ENCODE peak calls at places on chromosomes 12 and 14, in ten cellular contexts. H is AG20443, E is type B pancreatic cell, W is endodermal cell, Z is NCI-H1417, D is NCI-H2029 treated with DMSO at 0.1 percent for 48 hours, Y is Daoy, X is NCI-H345, U is iris pigment epithelial cell, G is right atrium auricular region. B is an unnamed sample.
A peak's percentile ranks its signal among the peaks of the same experiment; 100 is the strongest.

GRCh38 chr12:12357697-12358476 is 1.0 kb downstream of the BORCS5 start:
- DNase-seq in E (no peak), G (no peak), H (no peak), D (no peak), X (no peak), Y (no peak), U (peak; percentile 35), W (peak; percentile 42), Z (peak; percentile 87), B (no peak)

GRCh38 chr12:54571857-54572195 is 16.6 kb downstream of the PPP1R1A start:
- DNase-seq in Z (no peak), H (no peak), X (no peak), W (no peak), U (no peak), D (no peak), E (no peak), G (no peak), Y (no peak), B (no peak)

GRCh38 chr12:124947013-124947412 is 32.6 kb upstream of the UBC start:
- DNase-seq in H (no peak), X (no peak), W (no peak), E (no peak), D (no peak), G (no peak), Z (no peak), U (no peak), Y (no peak), B (no peak)

GRCh38 chr12:2309647-2310046 is 256.9 kb downstream of the CACNA1C start:
- DNase-seq in H (no peak), E (no peak), U (no peak), Z (no peak), Y (no peak), D (no peak), G (no peak), W (no peak), X (no peak), B (no peak)

GRCh38 chr14:76742961-76743360 is 18.3 kb upstream of the VASH1 start:
- DNase-seq in Y (peak; percentile 39), W (peak; percentile 70), G (no peak), E (no peak), Z (no peak), D (no peak), H (no peak), X (no peak), U (no peak), B (no peak)

GRCh38 chr14:100679707-100680438 is 46.8 kb upstream of the DLK1 start:
- DNase-seq in U (peak; percentile 92), G (no peak), Y (peak; percentile 93), Z (no peak), W (no peak), E (no peak), H (peak; percentile 93), X (no peak), D (no peak), B (peak; percentile 93)

GRCh38 chr12:7096006-7096903 is 4.0 kb upstream of the C1R start:
- DNase-seq in H (no peak), U (no peak), G (no peak), D (no peak), Z (no peak), Y (no peak), E (no peak), X (no peak), W (no peak), B (no peak)

GRCh38 chr12:50021071-50021470 is 4.2 kb downstream of the RACGAP1 start:
- DNase-seq in D (no peak), G (no peak), X (no peak), U (no peak), W (peak; percentile 33), Z (no peak), Y (no peak), H (no peak), E (no peak), B (no peak)

GRCh38 chr14:100688598-100689499 is 37.8 kb upstream of the DLK1 start:
- DNase-seq in G (no peak), U (peak; percentile 81), E (no peak), Y (peak; percentile 74), D (no peak), Z (no peak), H (peak; percentile 73), X (no peak), W (no peak), B (no peak)

GRCh38 chr14:93906341-93907329 is 20.5 kb upstream of the FAM181A start:
- DNase-seq in D (peak; percentile 3), U (peak; percentile 27), Z (peak; percentile 81), G (no peak), W (peak; percentile 93), X (peak; percentile 68), Y (peak; percentile 80), H (peak; percentile 80), E (no peak), B (no peak)

GRCh38 chr12:124172646-124173045 is 122.2 kb upstream of the RFLNA start:
- DNase-seq in Z (no peak), H (peak; percentile 45), Y (peak; percentile 86), D (no peak), E (no peak), G (no peak), X (no peak), U (peak; percentile 8), W (no peak), B (no peak)

GRCh38 chr14:103385994-103386491 is 828 bp downstream of the MARK3 start:
- DNase-seq in D (no peak), W (no peak), E (no peak), G (no peak), H (no peak), X (peak; percentile 21), Z (peak; percentile 69), U (peak; percentile 55), Y (peak; percentile 21), B (no peak)

GRCh38 chr12:93109794-93110203 is 180.7 kb upstream of the EEA1 start:
- DNase-seq in G (no peak), Y (no peak), D (no peak), Z (no peak), U (no peak), E (no peak), X (no peak), W (no peak), H (no peak), B (no peak)

GRCh38 chr14:97178781-97179180 is 381.6 kb downstream of the VRK1 start:
- DNase-seq in G (no peak), Y (peak; percentile 65), Z (no peak), H (no peak), U (no peak), D (no peak), X (no peak), E (no peak), W (no peak), B (no peak)

GRCh38 chr12:110004598-110004997 is 5.4 kb downstream of the ANKRD13A start:
- DNase-seq in E (no peak), Z (no peak), G (no peak), Y (no peak), U (no peak), W (no peak), D (no peak), H (no peak), X (no peak), B (no peak)

GRCh38 chr12:50620050-50620974 is 115.5 kb downstream of the DIP2B start:
- DNase-seq in Y (peak; percentile 91), U (peak; percentile 96), X (no peak), Z (peak; percentile 86), H (peak; percentile 91), G (no peak), E (no peak), D (peak; percentile 47), W (peak; percentile 68), B (no peak)

GRCh38 chr12:124169577-124169976 is 125.3 kb upstream of the RFLNA start:
- DNase-seq in W (no peak), E (no peak), U (no peak), X (no peak), G (no peak), Z (no peak), D (no peak), Y (no peak), H (no peak), B (no peak)

GRCh38 chr12:34388636-34389377 is 366.5 kb downstream of the ALG10 start:
- DNase-seq in E (no peak), Z (no peak), Y (no peak), W (no peak), H (no peak), G (no peak), U (no peak), D (no peak), X (no peak), B (no peak)

GRCh38 chr12:61993734-61994345 is 266.4 kb upstream of the USP15 start:
- DNase-seq in W (no peak), X (no peak), U (peak; percentile 23), Y (no peak), H (peak; percentile 26), Z (peak; percentile 83), G (no peak), E (no peak), D (peak; percentile 43), B (peak; percentile 4)

GRCh38 chr14:68952544-68953535 is 26.3 kb downstream of the ACTN1 start:
- DNase-seq in D (no peak), X (no peak), G (no peak), H (peak; percentile 58), U (peak; percentile 71), Z (no peak), E (no peak), Y (peak; percentile 86), W (no peak), B (peak; percentile 61)

GRCh38 chr12:12723681-12724420 is 6.7 kb downstream of the CDKN1B start:
- DNase-seq in W (peak; percentile 83), G (no peak), H (no peak), Z (peak; percentile 80), X (peak; percentile 31), D (no peak), Y (peak; percentile 39), E (no peak), U (no peak), B (no peak)

GRCh38 chr12:1595690-1596347 is 1.4 kb upstream of the FBXL14 start:
- DNase-seq in W (no peak), Z (no peak), H (no peak), D (no peak), X (no peak), U (no peak), Y (no peak), G (no peak), E (no peak), B (no peak)

GRCh38 chr14:72615511-72616121 is 278.3 kb downstream of the DPF3 start:
- DNase-seq in W (peak; percentile 40), D (no peak), G (no peak), U (peak; percentile 37), H (peak; percentile 29), Y (peak; percentile 83), Z (no peak), X (no peak), E (peak; percentile 64), B (no peak)

GRCh38 chr12:122081108-122081696 is 2.6 kb downstream of the MLXIP start:
- DNase-seq in H (peak; percentile 19), D (no peak), Z (no peak), W (no peak), U (peak; percentile 63), G (no peak), X (no peak), E (no peak), Y (peak; percentile 34), B (no peak)

GRCh38 chr12:60501124-60501729 is 905.4 kb downstream of the SLC16A7 start:
- DNase-seq in X (peak; percentile 24), E (no peak), U (peak; percentile 30), G (no peak), Z (peak; percentile 39), D (no peak), W (no peak), H (no peak), Y (no peak), B (peak; percentile 32)

GRCh38 chr12:117350140-117350539 is 11.3 kb downstream of the NOS1 start:
- DNase-seq in X (no peak), D (no peak), G (no peak), U (no peak), E (no peak), Y (no peak), H (no peak), W (no peak), Z (no peak), B (no peak)

GRCh38 chr14:33280646-33281045 is 342.0 kb downstream of the NPAS3 start:
- DNase-seq in E (no peak), X (no peak), D (no peak), H (peak; percentile 22), U (peak; percentile 58), Y (peak; percentile 54), Z (no peak), W (no peak), G (no peak), B (no peak)

GRCh38 chr14:64556526-64556925 is 6.8 kb downstream of the PPP1R36 start:
- DNase-seq in Z (no peak), H (no peak), G (no peak), U (peak; percentile 88), X (no peak), W (no peak), D (no peak), E (no peak), Y (peak; percentile 54), B (no peak)